ENCODE peak calls at places on chromosomes 4 and X, in seven cellular contexts. E, P, O, I, Z, F and G are unnamed samples.

GRCh38 chr4:129140521-129140920 is 44.6 kb downstream of the C4orf33 start:
- DNase-seq in Z (no peak), E (no peak), I (no peak), P (no peak), O (no peak), F (no peak), G (peak; percentile 6)

GRCh38 chr4:74374561-74375327 is 9.8 kb downstream of the EREG start:
- DNase-seq in P (no peak), F (no peak), E (peak; percentile 78), O (no peak), I (peak; percentile 75), Z (no peak), G (no peak)

GRCh38 chrX:39125834-39126233 is 324.6 kb downstream of the MID1IP1 start:
- DNase-seq in Z (peak; percentile 35), E (peak; percentile 3), I (no peak), F (no peak), P (no peak), O (no peak), G (no peak)

GRCh38 chr4:173243917-173244658 is 75.5 kb downstream of the GALNT7 start:
- DNase-seq in I (no peak), E (no peak), P (no peak), Z (no peak), F (no peak), O (no peak), G (no peak)

GRCh38 chr4:89364559-89364958 is 57.0 kb upstream of the GPRIN3 start:
- DNase-seq in I (no peak), E (no peak), O (no peak), Z (no peak), F (no peak), P (no peak), G (no peak)

GRCh38 chr4:109079731-109080130 is 222.7 kb downstream of the COL25A1 start:
- DNase-seq in Z (no peak), E (peak; percentile 78), O (no peak), P (no peak), F (no peak), I (no peak), G (no peak)

GRCh38 chr4:140315032-140315826 is 58.2 kb upstream of the SCOC start:
- DNase-seq in E (peak; percentile 11), F (no peak), I (no peak), P (no peak), Z (no peak), O (no peak), G (no peak)

GRCh38 chr4:2931765-2932560 is 31.2 kb downstream of the NOP14 start:
- DNase-seq in E (no peak), I (peak; percentile 94), F (peak; percentile 64), O (peak; percentile 34), P (peak; percentile 39), Z (peak; percentile 18), G (no peak)

GRCh38 chr4:107034091-107034698 is 1.9 kb downstream of the DKK2 start:
- DNase-seq in I (peak; percentile 60), O (peak; percentile 65), E (peak; percentile 25), P (no peak), Z (peak; percentile 10), F (peak; percentile 37), G (peak; percentile 68)

GRCh38 chr4:44368413-44369167 is 80.0 kb downstream of the KCTD8 start:
- DNase-seq in O (no peak), E (peak; percentile 55), P (no peak), F (no peak), I (no peak), Z (no peak), G (no peak)

GRCh38 chr4:22474636-22475310 is 41.1 kb downstream of the ADGRA3 start:
- DNase-seq in Z (no peak), E (no peak), F (no peak), P (no peak), O (no peak), I (no peak), G (peak; percentile 47)

GRCh38 chr4:60128916-60129315 is 1071.2 kb upstream of the ADGRL3 start:
- DNase-seq in Z (no peak), O (no peak), I (no peak), F (no peak), E (peak; percentile 47), P (no peak), G (no peak)

GRCh38 chr4:18630218-18631110 is 608.9 kb upstream of the LCORL start:
- DNase-seq in E (no peak), P (no peak), O (no peak), Z (no peak), F (no peak), I (peak; percentile 71), G (no peak)

GRCh38 chrX:52341493-52341892 is 27.3 kb upstream of the XAGE2 start:
- DNase-seq in I (no peak), E (no peak), Z (no peak), O (no peak), P (no peak), F (no peak), G (no peak)

GRCh38 chr4:75172551-75172950 is 239.6 kb downstream of the PARM1 start:
- DNase-seq in P (no peak), O (no peak), Z (no peak), E (no peak), I (no peak), F (no peak), G (no peak)

GRCh38 chrX:120452131-120452530 is 17.0 kb downstream of the LAMP2 start:
- DNase-seq in I (no peak), F (no peak), E (no peak), Z (no peak), O (no peak), P (no peak), G (peak; percentile 48)
- H3K27ac ChIP-seq in I (no peak overlapping the region), F (peak overlapping the region; percentile 56), E (no peak overlapping the region), Z (no peak overlapping the region), O (peak overlapping the region; percentile 24), P (no peak overlapping the region), G (peak overlapping the region; percentile 23)

GRCh38 chrX:49761481-49761880 is 65.7 kb upstream of the PAGE1 start:
- DNase-seq in Z (no peak), O (no peak), E (no peak), P (no peak), I (no peak), F (no peak), G (peak; percentile 16)
- TF ChIP-seq CTCF in Z (peak; percentile 53), O (no peak), E (peak; percentile 37), P (peak; percentile 28), I (peak; percentile 51), F (peak; percentile 44), G (peak; percentile 52)

DNA sequence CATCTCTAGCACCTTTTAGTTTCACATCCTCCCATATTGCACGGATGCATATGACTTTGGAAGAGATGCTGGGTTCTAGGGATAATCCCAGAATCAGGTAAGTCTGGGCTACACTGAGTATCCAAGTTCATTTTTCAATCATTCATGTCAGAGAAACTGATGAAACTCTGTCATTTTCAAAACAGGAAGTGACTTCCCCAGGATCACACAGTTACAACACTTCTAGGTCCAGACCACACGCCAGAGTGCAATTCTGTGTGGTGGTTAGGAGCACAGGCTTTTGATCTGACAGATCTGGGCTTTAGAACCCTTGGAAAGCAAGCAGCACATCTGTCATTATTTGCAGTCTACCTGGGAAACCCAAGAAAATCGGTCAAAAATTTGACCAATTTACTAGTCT is 52.1 kb upstream of the CDKN2AIP start:
- DNase-seq in E (no peak), P (no peak), O (no peak), F (no peak), Z (no peak), I (no peak), G (no peak)
- H3K27me3 ChIP-seq in E (peaks cover 9% of the 10 kb centered on the region), P (no peaks in the 10 kb centered on the region), O (no peaks in the 10 kb centered on the region), F (peaks cover 25% of the 10 kb centered on the region), Z (no peaks in the 10 kb centered on the region), I (no peaks in the 10 kb centered on the region), G (peaks cover 24% of the 10 kb centered on the region)

DNA sequence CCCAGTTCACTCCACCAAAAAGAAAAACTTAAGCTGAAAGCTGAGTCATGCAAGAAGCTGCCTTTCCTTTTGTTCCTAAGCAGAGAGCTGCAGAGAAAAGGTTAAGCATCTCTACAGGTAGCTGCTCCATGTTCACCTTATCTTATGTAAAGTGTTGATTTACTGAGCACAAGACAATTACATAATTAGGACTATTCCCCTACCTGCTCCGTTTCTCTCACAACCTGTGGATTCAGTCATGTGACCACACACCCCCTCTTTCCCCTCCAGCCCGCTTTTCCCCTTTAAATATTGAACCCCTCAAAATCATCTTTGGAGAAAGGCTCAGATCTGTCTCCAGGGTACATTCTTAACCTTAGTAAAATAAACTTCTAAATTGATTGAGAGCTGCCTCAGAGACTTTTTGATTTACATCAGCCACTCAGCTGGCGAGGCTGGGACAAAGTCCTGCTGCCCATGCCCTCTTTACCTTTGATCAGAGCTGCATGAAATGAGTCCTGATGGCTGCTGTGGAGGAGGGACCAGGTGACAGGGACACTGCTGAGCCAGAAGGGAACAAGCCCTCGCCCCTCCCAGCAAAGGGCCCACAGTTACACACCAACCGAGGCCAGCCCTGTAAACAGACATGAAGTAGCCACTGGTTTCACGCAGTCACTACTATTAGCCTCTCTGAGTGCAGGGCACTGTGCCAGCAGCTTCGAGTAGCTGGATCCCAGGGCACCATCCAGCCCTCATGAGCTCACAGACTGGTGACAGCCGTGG is 53.9 kb upstream of the C4orf50 start:
- DNase-seq in O (no peak), F (no peak), E (no peak), I (no peak), Z (peak; percentile 20), P (no peak), G (no peak)
- H3K27ac ChIP-seq in O (no peak overlapping the region), F (no peak overlapping the region), E (no peak overlapping the region), I (no peak overlapping the region), Z (no peak overlapping the region), P (no peak overlapping the region), G (no peak overlapping the region)

GRCh38 chrX:128457674-128458073 is 405.5 kb upstream of the ACTRT1 start:
- DNase-seq in P (no peak), O (no peak), Z (no peak), I (no peak), F (no peak), E (no peak), G (no peak)

GRCh38 chrX:128464091-128464490 is 411.9 kb upstream of the ACTRT1 start:
- DNase-seq in F (no peak), E (peak; percentile 26), I (no peak), Z (no peak), P (no peak), O (no peak), G (no peak)

GRCh38 chrX:128460835-128461234 is 408.6 kb upstream of the ACTRT1 start:
- DNase-seq in P (no peak), E (no peak), I (no peak), Z (no peak), O (no peak), F (no peak), G (no peak)

GRCh38 chrX:128458888-128459287 is 406.7 kb upstream of the ACTRT1 start:
- DNase-seq in I (no peak), Z (no peak), O (no peak), E (peak; percentile 57), F (no peak), P (no peak), G (no peak)
- TF ChIP-seq CTCF in I (no peak), Z (no peak), O (no peak), E (no peak), F (no peak), P (no peak), G (no peak)